ENCODE peak calls at places on chromosome 19, in ten cellular contexts. One of them, this sample, is unnamed.

GRCh38 chr19:56973713-56974553 is 133.4 kb upstream of the PEG3 start:
- DNase-seq in sigmoid colon: no peak
- DNase-seq in Peyer's patch: no peak
- DNase-seq in esophagus squamous epithelium: no peak
- DNase-seq in prostate gland: no peak
- DNase-seq in IMR-90: no peak
- DNase-seq in heart left ventricle: no peak
- DNase-seq in body of pancreas: no peak
- DNase-seq in HepG2: peak; percentile 94
- DNase-seq in tibial nerve: no peak
- DNase-seq in this sample: no peak

GRCh38 chr19:53824134-53824611 is at the start of gene NLRP12:
- DNase-seq in body of pancreas: no peak
- DNase-seq in HepG2: no peak
- DNase-seq in heart left ventricle: peak; percentile 40
- DNase-seq in Peyer's patch: no peak
- DNase-seq in sigmoid colon: no peak
- DNase-seq in prostate gland: no peak
- DNase-seq in esophagus squamous epithelium: no peak
- DNase-seq in IMR-90: no peak
- DNase-seq in tibial nerve: peak; percentile 39
- DNase-seq in this sample: no peak

GRCh38 chr19:51978882-51979281 is 7.8 kb downstream of the ZNF350 start:
- DNase-seq in esophagus squamous epithelium: no peak
- DNase-seq in tibial nerve: no peak
- DNase-seq in IMR-90: no peak
- DNase-seq in heart left ventricle: no peak
- DNase-seq in prostate gland: no peak
- DNase-seq in HepG2: no peak
- DNase-seq in sigmoid colon: no peak
- DNase-seq in body of pancreas: no peak
- DNase-seq in Peyer's patch: no peak
- DNase-seq in this sample: no peak

GRCh38 chr19:47240996-47241918 is 10.3 kb upstream of the BBC3 start:
- DNase-seq in esophagus squamous epithelium: no peak
- DNase-seq in heart left ventricle: peak; percentile 71
- DNase-seq in body of pancreas: peak; percentile 94
- DNase-seq in HepG2: peak; percentile 68
- DNase-seq in Peyer's patch: peak; percentile 85
- DNase-seq in tibial nerve: peak; percentile 60
- DNase-seq in IMR-90: peak; percentile 79
- DNase-seq in sigmoid colon: peak; percentile 86
- DNase-seq in prostate gland: peak; percentile 70
- DNase-seq in this sample: peak; percentile 82

GRCh38 chr19:40279120-40279551 is 6.0 kb downstream of the AKT2 start:
- DNase-seq in esophagus squamous epithelium: no peak
- DNase-seq in HepG2: no peak
- DNase-seq in sigmoid colon: peak; percentile 87
- DNase-seq in prostate gland: no peak
- DNase-seq in Peyer's patch: no peak
- DNase-seq in heart left ventricle: peak; percentile 84
- DNase-seq in body of pancreas: no peak
- DNase-seq in tibial nerve: peak; percentile 50
- DNase-seq in IMR-90: peak; percentile 38
- DNase-seq in this sample: peak; percentile 82

GRCh38 chr19:5580116-5580515 is 12.4 kb upstream of the TINCR start:
- DNase-seq in IMR-90: no peak
- DNase-seq in Peyer's patch: no peak
- DNase-seq in body of pancreas: no peak
- DNase-seq in HepG2: no peak
- DNase-seq in tibial nerve: no peak
- DNase-seq in esophagus squamous epithelium: no peak
- DNase-seq in sigmoid colon: no peak
- DNase-seq in heart left ventricle: peak; percentile 10
- DNase-seq in prostate gland: no peak
- DNase-seq in this sample: peak; percentile 65

GRCh38 chr19:42270346-42271044 is 1.4 kb downstream of the CIC start:
- DNase-seq in HepG2: no peak
- DNase-seq in esophagus squamous epithelium: no peak
- DNase-seq in heart left ventricle: no peak
- DNase-seq in Peyer's patch: peak; percentile 65
- DNase-seq in tibial nerve: no peak
- DNase-seq in body of pancreas: peak; percentile 54
- DNase-seq in IMR-90: no peak
- DNase-seq in sigmoid colon: peak; percentile 92
- DNase-seq in prostate gland: peak; percentile 70
- DNase-seq in this sample: peak; percentile 59

GRCh38 chr19:56170261-56170660 is 5.5 kb upstream of the GALP start:
- DNase-seq in Peyer's patch: no peak
- DNase-seq in body of pancreas: peak; percentile 60
- DNase-seq in prostate gland: no peak
- DNase-seq in heart left ventricle: peak; percentile 50
- DNase-seq in sigmoid colon: no peak
- DNase-seq in esophagus squamous epithelium: no peak
- DNase-seq in IMR-90: peak; percentile 43
- DNase-seq in HepG2: peak; percentile 86
- DNase-seq in tibial nerve: no peak
- DNase-seq in this sample: peak; percentile 89

GRCh38 chr19:30070970-30071632 is 129.1 kb downstream of the URI1 start:
- DNase-seq in Peyer's patch: no peak
- DNase-seq in body of pancreas: no peak
- DNase-seq in esophagus squamous epithelium: no peak
- DNase-seq in sigmoid colon: peak; percentile 53
- DNase-seq in tibial nerve: no peak
- DNase-seq in IMR-90: no peak
- DNase-seq in heart left ventricle: peak; percentile 51
- DNase-seq in HepG2: no peak
- DNase-seq in prostate gland: no peak
- DNase-seq in this sample: no peak

GRCh38 chr19:2394054-2394668 is 33.2 kb downstream of the TIMM13 start:
- DNase-seq in heart left ventricle: no peak
- DNase-seq in Peyer's patch: peak; percentile 63
- DNase-seq in IMR-90: no peak
- DNase-seq in body of pancreas: no peak
- DNase-seq in HepG2: peak; percentile 53
- DNase-seq in prostate gland: no peak
- DNase-seq in esophagus squamous epithelium: no peak
- DNase-seq in sigmoid colon: no peak
- DNase-seq in tibial nerve: peak; percentile 10
- DNase-seq in this sample: no peak

GRCh38 chr19:11736696-11737095 is 2.0 kb downstream of the ZNF823 start:
- DNase-seq in sigmoid colon: peak; percentile 72
- DNase-seq in tibial nerve: no peak
- DNase-seq in heart left ventricle: peak; percentile 74
- DNase-seq in prostate gland: no peak
- DNase-seq in Peyer's patch: no peak
- DNase-seq in body of pancreas: no peak
- DNase-seq in HepG2: no peak
- DNase-seq in esophagus squamous epithelium: no peak
- DNase-seq in IMR-90: peak; percentile 33
- DNase-seq in this sample: no peak

GRCh38 chr19:28049875-28050274 is 1163.1 kb downstream of the UQCRFS1 start:
- DNase-seq in tibial nerve: no peak
- DNase-seq in heart left ventricle: no peak
- DNase-seq in IMR-90: no peak
- DNase-seq in body of pancreas: no peak
- DNase-seq in prostate gland: no peak
- DNase-seq in sigmoid colon: no peak
- DNase-seq in esophagus squamous epithelium: no peak
- DNase-seq in Peyer's patch: no peak
- DNase-seq in HepG2: no peak
- DNase-seq in this sample: no peak

GRCh38 chr19:42206871-42207755 is 10.4 kb downstream of the DEDD2 start:
- DNase-seq in prostate gland: no peak
- DNase-seq in IMR-90: peak; percentile 44
- DNase-seq in sigmoid colon: no peak
- DNase-seq in HepG2: no peak
- DNase-seq in Peyer's patch: no peak
- DNase-seq in esophagus squamous epithelium: no peak
- DNase-seq in body of pancreas: no peak
- DNase-seq in tibial nerve: no peak
- DNase-seq in heart left ventricle: peak; percentile 16
- DNase-seq in this sample: no peak

GRCh38 chr19:47610902-47611301 is 2.0 kb downstream of the BICRA start:
- DNase-seq in Peyer's patch: no peak
- DNase-seq in tibial nerve: no peak
- DNase-seq in HepG2: no peak
- DNase-seq in esophagus squamous epithelium: no peak
- DNase-seq in heart left ventricle: no peak
- DNase-seq in body of pancreas: peak; percentile 23
- DNase-seq in prostate gland: peak; percentile 16
- DNase-seq in sigmoid colon: no peak
- DNase-seq in IMR-90: no peak
- DNase-seq in this sample: no peak

DNA sequence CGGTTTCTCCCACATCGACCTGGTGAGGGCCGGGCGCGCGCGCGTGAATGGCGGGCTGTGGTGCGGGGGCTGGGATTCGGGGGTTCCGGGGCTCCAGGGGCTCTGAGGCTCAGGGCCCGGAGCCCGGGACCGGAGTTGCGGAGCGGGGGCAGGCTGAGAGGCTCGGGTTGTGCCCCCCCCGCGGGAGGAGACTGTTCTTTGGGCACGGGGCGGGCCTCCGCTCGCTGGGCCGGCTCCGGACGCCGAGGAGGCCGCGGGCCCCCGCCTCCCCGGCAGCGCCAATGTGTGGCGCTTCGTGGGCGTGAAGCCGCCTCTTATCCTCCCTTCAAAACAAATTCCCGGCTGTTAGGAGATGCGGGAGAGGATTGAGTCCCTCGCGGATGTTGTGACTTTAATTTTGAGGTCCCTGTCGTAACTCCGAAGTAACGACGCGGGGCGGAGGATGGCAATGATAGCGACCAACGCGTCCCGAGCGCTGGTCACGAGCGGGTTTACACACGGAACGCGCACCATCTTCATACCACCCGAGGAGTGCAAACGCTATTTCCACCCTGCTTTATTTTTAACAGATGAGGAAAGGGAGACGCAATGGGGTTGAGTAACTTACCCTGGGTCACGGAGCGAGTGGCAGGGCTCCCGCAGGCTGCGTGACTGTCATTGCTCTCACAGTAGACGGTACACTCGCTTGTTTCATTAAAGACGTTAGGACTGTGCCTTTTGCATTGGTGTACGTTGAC is 536 bp downstream of the UBA2 start:
- DNase-seq in prostate gland: peak; percentile 7
- DNase-seq in HepG2: peak; percentile 2
- DNase-seq in esophagus squamous epithelium: no peak
- DNase-seq in heart left ventricle: peak; percentile 45
- DNase-seq in Peyer's patch: no peak
- DNase-seq in IMR-90: peak; percentile 17
- DNase-seq in body of pancreas: peak; percentile 37
- DNase-seq in tibial nerve: peak; percentile 29
- DNase-seq in sigmoid colon: peak; percentile 65
- DNase-seq in this sample: peak; percentile 36
- TF ChIP-seq POLR2A in prostate gland: no peak
- TF ChIP-seq POLR2A in HepG2: no peak
- TF ChIP-seq POLR2A in esophagus squamous epithelium: no peak
- TF ChIP-seq POLR2A in heart left ventricle: no peak
- TF ChIP-seq POLR2A in Peyer's patch: no peak
- TF ChIP-seq POLR2A in IMR-90: no peak
- TF ChIP-seq POLR2A in body of pancreas: no peak
- TF ChIP-seq POLR2A in tibial nerve: no peak
- TF ChIP-seq POLR2A in sigmoid colon: no peak
- TF ChIP-seq POLR2A in this sample: no peak

GRCh38 chr19:35613574-35613973 is 1.0 kb downstream of the HAUS5 start:
- DNase-seq in esophagus squamous epithelium: no peak
- DNase-seq in Peyer's patch: no peak
- DNase-seq in tibial nerve: no peak
- DNase-seq in IMR-90: no peak
- DNase-seq in sigmoid colon: no peak
- DNase-seq in heart left ventricle: no peak
- DNase-seq in HepG2: no peak
- DNase-seq in body of pancreas: no peak
- DNase-seq in prostate gland: no peak
- DNase-seq in this sample: no peak

GRCh38 chr19:35612224-35612558 is 344 bp upstream of the HAUS5 start:
- DNase-seq in Peyer's patch: no peak
- DNase-seq in prostate gland: no peak
- DNase-seq in IMR-90: no peak
- DNase-seq in tibial nerve: no peak
- DNase-seq in body of pancreas: no peak
- DNase-seq in esophagus squamous epithelium: no peak
- DNase-seq in heart left ventricle: no peak
- DNase-seq in sigmoid colon: no peak
- DNase-seq in HepG2: no peak
- DNase-seq in this sample: no peak

GRCh38 chr19:35615036-35615435 is 2.5 kb downstream of the HAUS5 start:
- DNase-seq in esophagus squamous epithelium: no peak
- DNase-seq in Peyer's patch: no peak
- DNase-seq in tibial nerve: no peak
- DNase-seq in IMR-90: no peak
- DNase-seq in prostate gland: no peak
- DNase-seq in HepG2: no peak
- DNase-seq in body of pancreas: no peak
- DNase-seq in sigmoid colon: no peak
- DNase-seq in heart left ventricle: no peak
- DNase-seq in this sample: no peak

GRCh38 chr19:35609881-35610353 is 2.6 kb upstream of the HAUS5 start:
- DNase-seq in HepG2: no peak
- DNase-seq in sigmoid colon: no peak
- DNase-seq in heart left ventricle: no peak
- DNase-seq in prostate gland: no peak
- DNase-seq in esophagus squamous epithelium: no peak
- DNase-seq in body of pancreas: no peak
- DNase-seq in tibial nerve: no peak
- DNase-seq in IMR-90: no peak
- DNase-seq in Peyer's patch: peak; percentile 52
- DNase-seq in this sample: no peak

GRCh38 chr19:35612559-35613321 is at the start of gene HAUS5:
- DNase-seq in body of pancreas: peak; percentile 95
- DNase-seq in IMR-90: peak; percentile 87
- DNase-seq in heart left ventricle: peak; percentile 92
- DNase-seq in sigmoid colon: peak; percentile 96
- DNase-seq in HepG2: peak; percentile 83
- DNase-seq in esophagus squamous epithelium: peak; percentile 74
- DNase-seq in prostate gland: peak; percentile 94
- DNase-seq in Peyer's patch: peak; percentile 97
- DNase-seq in tibial nerve: peak; percentile 96
- DNase-seq in this sample: peak; percentile 92
- TF ChIP-seq CTCF in body of pancreas: peak; percentile 57
- TF ChIP-seq CTCF in IMR-90: peak; percentile 23
- TF ChIP-seq CTCF in heart left ventricle: no peak
- TF ChIP-seq CTCF in sigmoid colon: no peak
- TF ChIP-seq CTCF in HepG2: peak; percentile 49
- TF ChIP-seq CTCF in esophagus squamous epithelium: peak; percentile 41
- TF ChIP-seq CTCF in prostate gland: peak; percentile 46
- TF ChIP-seq CTCF in Peyer's patch: no peak
- TF ChIP-seq CTCF in tibial nerve: peak; percentile 47
- TF ChIP-seq CTCF in this sample: no peak

GRCh38 chr19:7860166-7860901 is 13.9 kb downstream of the PRR36 start:
- DNase-seq in Peyer's patch: no peak
- DNase-seq in body of pancreas: no peak
- DNase-seq in tibial nerve: no peak
- DNase-seq in sigmoid colon: no peak
- DNase-seq in prostate gland: no peak
- DNase-seq in esophagus squamous epithelium: no peak
- DNase-seq in heart left ventricle: no peak
- DNase-seq in IMR-90: no peak
- DNase-seq in HepG2: no peak
- DNase-seq in this sample: no peak
- H3K27ac ChIP-seq in Peyer's patch: no peak overlapping the region
- H3K27ac ChIP-seq in body of pancreas: no peak overlapping the region
- H3K27ac ChIP-seq in tibial nerve: no peak overlapping the region
- H3K27ac ChIP-seq in sigmoid colon: no peak overlapping the region
- H3K27ac ChIP-seq in prostate gland: no peak overlapping the region
- H3K27ac ChIP-seq in esophagus squamous epithelium: no peak overlapping the region
- H3K27ac ChIP-seq in heart left ventricle: no peak overlapping the region
- H3K27ac ChIP-seq in IMR-90: no peak overlapping the region
- H3K27ac ChIP-seq in HepG2: no peak overlapping the region
- H3K27ac ChIP-seq in this sample: no peak overlapping the region

GRCh38 chr19:45478454-45479238 is 10.8 kb downstream of the FOSB start:
- DNase-seq in esophagus squamous epithelium: peak; percentile 44
- DNase-seq in sigmoid colon: peak; percentile 91
- DNase-seq in body of pancreas: peak; percentile 89
- DNase-seq in Peyer's patch: peak; percentile 82
- DNase-seq in HepG2: peak; percentile 91
- DNase-seq in tibial nerve: peak; percentile 89
- DNase-seq in IMR-90: peak; percentile 96
- DNase-seq in prostate gland: peak; percentile 87
- DNase-seq in heart left ventricle: peak; percentile 83
- DNase-seq in this sample: peak; percentile 86
- TF ChIP-seq POLR2A in esophagus squamous epithelium: no peak
- TF ChIP-seq POLR2A in sigmoid colon: no peak
- TF ChIP-seq POLR2A in body of pancreas: peak; percentile 70
- TF ChIP-seq POLR2A in Peyer's patch: peak; percentile 42
- TF ChIP-seq POLR2A in HepG2: peak; percentile 38
- TF ChIP-seq POLR2A in tibial nerve: peak; percentile 42
- TF ChIP-seq POLR2A in IMR-90: no peak
- TF ChIP-seq POLR2A in prostate gland: no peak
- TF ChIP-seq POLR2A in heart left ventricle: peak; percentile 27
- TF ChIP-seq POLR2A in this sample: no peak

This sample was measured in thyroid gland.